ENCODE peak calls at places on chromosomes 4 and X, in four cellular contexts. One of them, this sample, is unnamed.

GRCh38 chr4:95293014-95293413 is 255.8 kb downstream of the UNC5C start:
- DNase-seq in hepatic stellate cell: peak
- DNase-seq in Karpas-422: no peak
- DNase-seq in NCI-H1092: no peak
- DNase-seq in this sample: no peak

GRCh38 chr4:123600426-123600825 is 203.8 kb downstream of the SPRY1 start:
- DNase-seq in hepatic stellate cell: no peak
- DNase-seq in Karpas-422: no peak
- DNase-seq in NCI-H1092: no peak
- DNase-seq in this sample: no peak

GRCh38 chrX:136745215-136746173 is 35.2 kb downstream of the ARHGEF6 start:
- DNase-seq in hepatic stellate cell: no peak
- DNase-seq in Karpas-422: no peak
- DNase-seq in NCI-H1092: no peak
- DNase-seq in this sample: no peak

GRCh38 chr4:86496094-86497060 is 97.7 kb upstream of the PTPN13 start:
- DNase-seq in hepatic stellate cell: peak
- DNase-seq in Karpas-422: peak
- DNase-seq in NCI-H1092: no peak
- DNase-seq in this sample: peak

GRCh38 chrX:136975642-136976518 is 57.9 kb downstream of the GPR101 start:
- DNase-seq in hepatic stellate cell: no peak
- DNase-seq in Karpas-422: no peak
- DNase-seq in NCI-H1092: no peak
- DNase-seq in this sample: no peak

GRCh38 chrX:41327359-41327758 is 6.6 kb upstream of the DDX3X start:
- DNase-seq in hepatic stellate cell: no peak
- DNase-seq in Karpas-422: no peak
- DNase-seq in NCI-H1092: no peak
- DNase-seq in this sample: no peak

GRCh38 chr4:16007471-16008095 is 44.6 kb upstream of the FGFBP2 start:
- DNase-seq in hepatic stellate cell: no peak
- DNase-seq in Karpas-422: no peak
- DNase-seq in NCI-H1092: no peak
- DNase-seq in this sample: no peak

GRCh38 chr4:55444822-55445221 is 49.1 kb downstream of the TMEM165 start:
- DNase-seq in hepatic stellate cell: no peak
- DNase-seq in Karpas-422: peak
- DNase-seq in NCI-H1092: no peak
- DNase-seq in this sample: peak

GRCh38 chrX:12223650-12224049 is 85.4 kb downstream of the FRMPD4 start:
- DNase-seq in hepatic stellate cell: no peak
- DNase-seq in Karpas-422: no peak
- DNase-seq in NCI-H1092: no peak
- DNase-seq in this sample: no peak

GRCh38 chrX:3256868-3257267 is 89.6 kb downstream of the MXRA5 start:
- DNase-seq in hepatic stellate cell: no peak
- DNase-seq in Karpas-422: no peak
- DNase-seq in NCI-H1092: no peak
- DNase-seq in this sample: no peak

GRCh38 chr4:73831569-73831968 is 4.9 kb upstream of the CXCL6 start:
- DNase-seq in hepatic stellate cell: no peak
- DNase-seq in Karpas-422: no peak
- DNase-seq in NCI-H1092: no peak
- DNase-seq in this sample: no peak

GRCh38 chrX:102712216-102712966 is at the start of gene GPRASP2:
- DNase-seq in hepatic stellate cell: no peak
- DNase-seq in Karpas-422: no peak
- DNase-seq in NCI-H1092: peak
- DNase-seq in this sample: peak

GRCh38 chr4:141563721-141564120 is 72.7 kb upstream of the IL15 start:
- DNase-seq in hepatic stellate cell: no peak
- DNase-seq in Karpas-422: no peak
- DNase-seq in NCI-H1092: no peak
- DNase-seq in this sample: no peak

GRCh38 chr4:55381502-55381901 is 14.3 kb upstream of the TMEM165 start:
- DNase-seq in hepatic stellate cell: no peak
- DNase-seq in Karpas-422: no peak
- DNase-seq in NCI-H1092: no peak
- DNase-seq in this sample: no peak

GRCh38 chr4:176927664-176928063 is 134.9 kb upstream of the VEGFC start:
- DNase-seq in hepatic stellate cell: peak
- DNase-seq in Karpas-422: no peak
- DNase-seq in NCI-H1092: no peak
- DNase-seq in this sample: no peak

GRCh38 chr4:71941001-71941400 is 90.8 kb upstream of the NPFFR2 start:
- DNase-seq in hepatic stellate cell: no peak
- DNase-seq in Karpas-422: peak
- DNase-seq in NCI-H1092: no peak
- DNase-seq in this sample: peak

GRCh38 chrX:15663439-15663838 is 1.2 kb downstream of the CLTRN start:
- DNase-seq in hepatic stellate cell: no peak
- DNase-seq in Karpas-422: no peak
- DNase-seq in NCI-H1092: no peak
- DNase-seq in this sample: no peak

GRCh38 chr4:95318483-95318882 is 230.3 kb downstream of the UNC5C start:
- DNase-seq in hepatic stellate cell: no peak
- DNase-seq in Karpas-422: no peak
- DNase-seq in NCI-H1092: no peak
- DNase-seq in this sample: no peak

GRCh38 chr4:26729547-26729946 is 131.1 kb upstream of the STIM2 start:
- DNase-seq in hepatic stellate cell: no peak
- DNase-seq in Karpas-422: no peak
- DNase-seq in NCI-H1092: no peak
- DNase-seq in this sample: peak

GRCh38 chr4:40173470-40173875 is 23.4 kb upstream of the RHOH start:
- DNase-seq in hepatic stellate cell: no peak
- DNase-seq in Karpas-422: no peak
- DNase-seq in NCI-H1092: no peak
- DNase-seq in this sample: no peak

GRCh38 chr4:102623622-102624021 is 122.5 kb downstream of the NFKB1 start:
- DNase-seq in hepatic stellate cell: peak
- DNase-seq in Karpas-422: no peak
- DNase-seq in NCI-H1092: peak
- DNase-seq in this sample: peak